ENCODE peak calls at places on chromosomes 2 and 18, in six cellular contexts. I is foreskin fibroblast; C is NCI-H510A treated with DMSO at 0.1 percent for 48 hours; V is hepatocyte; F is activated naive CD8-positive, alpha-beta T cell treated with anti-CD3 and anti-CD28 coated beads, Interleukin-2, amount 10 ng/mL, durations not matched to agents 7 days and 5 days; O is ELF-1. L is an unnamed sample.
A peak's percentile ranks its signal among the peaks of the same experiment; 100 is the strongest.

GRCh38 chr2:13682878-13683277 is 949.6 kb upstream of the LRATD1 start:
- DNase-seq in V (no peak), C (no peak), I (peak; percentile 29), F (no peak), O (peak; percentile 57), L (no peak)

GRCh38 chr18:30106356-30106755 is 936.2 kb downstream of the DSC3 start:
- DNase-seq in F (no peak), V (no peak), I (no peak), C (no peak), O (no peak), L (no peak)

GRCh38 chr2:240662681-240663080 is 20.0 kb downstream of the AQP12B start:
- DNase-seq in F (no peak), C (no peak), V (no peak), I (no peak), O (no peak), L (no peak)

GRCh38 chr2:38279201-38279600 is 97.9 kb downstream of the ATL2 start:
- DNase-seq in V (no peak), I (no peak), C (no peak), O (no peak), F (no peak), L (no peak)

GRCh38 chr2:218260166-218260565 is 649 bp upstream of the GPBAR1 start:
- DNase-seq in C (no peak), V (no peak), I (no peak), O (no peak), F (no peak), L (no peak)

GRCh38 chr2:105243961-105244360 is 2.4 kb downstream of the GPR45 start:
- DNase-seq in V (no peak), C (no peak), F (no peak), O (peak; percentile 36), I (no peak), L (no peak)

GRCh38 chr18:48028716-48029115 is 98.3 kb upstream of the SMAD2 start:
- DNase-seq in O (no peak), V (no peak), I (no peak), C (no peak), F (no peak), L (no peak)

GRCh38 chr2:101571951-101572350 is 97.0 kb upstream of the RFX8 start:
- DNase-seq in C (no peak), F (no peak), I (no peak), V (no peak), O (no peak), L (no peak)

GRCh38 chr2:110980613-110981062 is 140.1 kb upstream of the BCL2L11 start:
- DNase-seq in O (peak; percentile 24), V (no peak), I (no peak), C (peak; percentile 94), F (no peak), L (no peak)

GRCh38 chr2:85468096-85468703 is 49.7 kb downstream of the SH2D6 start:
- DNase-seq in O (no peak), C (no peak), V (no peak), I (no peak), F (no peak), L (no peak)

GRCh38 chr2:188798159-188798558 is 176.0 kb upstream of the COL3A1 start:
- DNase-seq in O (no peak), C (no peak), V (peak; percentile 9), F (no peak), I (peak; percentile 81), L (no peak)

GRCh38 chr2:50720695-50721314 is 311.1 kb downstream of the NRXN1 start:
- DNase-seq in C (peak; percentile 59), F (no peak), O (peak; percentile 18), I (no peak), V (no peak), L (no peak)

GRCh38 chr18:55353391-55353790 is 234.6 kb downstream of the TCF4 start:
- DNase-seq in C (no peak), V (no peak), I (no peak), O (no peak), F (no peak), L (no peak)

GRCh38 chr2:101383016-101383541 is 4.2 kb downstream of the CREG2 start:
- DNase-seq in C (no peak), I (no peak), V (no peak), O (no peak), F (no peak), L (no peak)

GRCh38 chr2:216006164-216006663 is 7.1 kb downstream of the MREG start:
- DNase-seq in C (no peak), V (no peak), I (no peak), F (peak; percentile 43), O (peak; percentile 73), L (no peak)

GRCh38 chr2:164617466-164617865 is 3.8 kb downstream of the GRB14 start:
- DNase-seq in V (no peak), F (no peak), I (peak; percentile 28), C (no peak), O (no peak), L (no peak)

GRCh38 chr18:24726727-24727539 is 266.5 kb downstream of the HRH4 start:
- DNase-seq in F (peak; percentile 56), I (peak; percentile 64), V (peak; percentile 87), O (peak; percentile 75), C (peak; percentile 78), L (peak; percentile 61)

GRCh38 chr2:160703648-160704585 is 210.3 kb upstream of the RBMS1 start:
- DNase-seq in O (peak; percentile 41), C (peak; percentile 20), F (peak; percentile 31), V (no peak), I (peak; percentile 25), L (peak; percentile 23)

GRCh38 chr2:163693484-163693883 is 42.3 kb downstream of the FIGN start:
- DNase-seq in I (no peak), O (no peak), F (no peak), C (no peak), V (no peak), L (no peak)

GRCh38 chr2:190996338-190996946 is 17.5 kb downstream of the STAT1 start:
- DNase-seq in I (no peak), O (peak; percentile 48), V (peak; percentile 34), F (no peak), C (no peak), L (no peak)

GRCh38 chr2:239238839-239239606 is 161.8 kb downstream of the HDAC4 start:
- DNase-seq in I (no peak), O (no peak), C (no peak), F (no peak), V (no peak), L (no peak)

GRCh38 chr2:28002181-28002580 is 111.7 kb downstream of the BABAM2 start:
- DNase-seq in O (no peak), I (peak; percentile 14), F (no peak), V (no peak), C (no peak), L (no peak)

GRCh38 chr18:45571714-45572113 is 43.6 kb upstream of the SLC14A2 start:
- DNase-seq in V (no peak), O (no peak), I (no peak), C (no peak), F (no peak), L (no peak)

GRCh38 chr18:36628435-36629094 is 200.2 kb downstream of the TPGS2 start:
- DNase-seq in V (peak; percentile 36), O (no peak), C (no peak), I (peak; percentile 66), F (no peak), L (no peak)

GRCh38 chr18:8801263-8801901 is 96.0 kb downstream of the MTCL1 start:
- DNase-seq in I (peak; percentile 77), O (no peak), F (no peak), V (peak; percentile 56), C (no peak), L (no peak)

GRCh38 chr18:79523738-79524180 is 128.0 kb downstream of the NFATC1 start:
- DNase-seq in O (no peak), V (no peak), I (no peak), C (no peak), F (no peak), L (no peak)

GRCh38 chr18:78638889-78639596 is 340.6 kb upstream of the SALL3 start:
- DNase-seq in I (no peak), V (no peak), C (peak; percentile 32), F (no peak), O (peak; percentile 54), L (no peak)

L was measured in heart right ventricle.